ENCODE peak calls at places on chromosomes 6 and 20, in four cellular contexts. N is right cardiac atrium, O is hepatocyte, L is brain microvascular endothelial cell. A is an unnamed sample.

GRCh38 chr6:105886066-105886811 is 199.9 kb upstream of the PRDM1 start:
- DNase-seq in N (no peak), O (no peak), L (no peak), A (no peak)

GRCh38 chr6:15327271-15327670 is 81.4 kb downstream of the JARID2 start:
- DNase-seq in N (no peak), O (no peak), L (no peak), A (no peak)

GRCh38 chr20:36676701-36677421 is 30.9 kb upstream of the SLA2 start:
- DNase-seq in N (no peak), O (peak; percentile 95), L (no peak), A (no peak)

GRCh38 chr6:18976966-18977365 is 589.8 kb downstream of the RNF144B start:
- DNase-seq in N (no peak), O (no peak), L (no peak), A (no peak)

GRCh38 chr6:149586149-149586548 is 20.0 kb downstream of the GINM1 start:
- DNase-seq in N (no peak), O (no peak), L (no peak), A (no peak)

GRCh38 chr6:34657307-34657978 is 39.1 kb downstream of the ILRUN start:
- DNase-seq in N (no peak), O (peak; percentile 82), L (peak; percentile 73), A (peak; percentile 12)

GRCh38 chr6:94349227-94349626 is 929.9 kb upstream of the EPHA7 start:
- DNase-seq in N (no peak), O (no peak), L (no peak), A (no peak)

GRCh38 chr6:36599791-36600209 is 5.6 kb downstream of the SRSF3 start:
- DNase-seq in N (no peak), O (peak; percentile 40), L (peak; percentile 46), A (no peak)

GRCh38 chr6:10412948-10413849 is 1.7 kb downstream of the TFAP2A start:
- DNase-seq in N (no peak), O (peak; percentile 67), L (no peak), A (no peak)

GRCh38 chr20:8454137-8454712 is 322.2 kb downstream of the PLCB1 start:
- DNase-seq in N (no peak), O (peak; percentile 10), L (peak; percentile 97), A (peak; percentile 37)

GRCh38 chr6:998551-998950 is 305.6 kb upstream of the EXOC2 start:
- DNase-seq in N (no peak), O (no peak), L (no peak), A (no peak)

GRCh38 chr20:41533537-41534136 is 84.5 kb downstream of the CHD6 start:
- DNase-seq in N (no peak), O (no peak), L (no peak), A (no peak)

GRCh38 chr6:31490115-31490873 is 7.7 kb upstream of the MICB start:
- DNase-seq in N (no peak), O (no peak), L (no peak), A (no peak)

GRCh38 chr6:88908598-88909548 is 54.5 kb downstream of the RNGTT start:
- DNase-seq in N (peak; percentile 47), O (no peak), L (no peak), A (no peak)

GRCh38 chr6:31355540-31355988 is 1.4 kb downstream of the HLA-B start:
- DNase-seq in N (no peak), O (no peak), L (no peak), A (no peak)

GRCh38 chr20:57698191-57698866 is 11.5 kb downstream of the PMEPA1 start:
- DNase-seq in N (no peak), O (peak; percentile 84), L (peak; percentile 98), A (peak; percentile 99)
- H3K27ac ChIP-seq in N (no peak overlapping the region), O (peak overlapping the region; percentile 89), L (peak overlapping the region; percentile 91), A (peak overlapping the region; percentile 99)

GRCh38 chr6:139540276-139540675 is 165.8 kb upstream of the CITED2 start:
- DNase-seq in N (no peak), O (no peak), L (peak; percentile 48), A (no peak)
- H3K27ac ChIP-seq in N (no peak overlapping the region), O (peak overlapping the region; percentile 11), L (peak overlapping the region; percentile 92), A (no peak overlapping the region)

GRCh38 chr6:28589952-28590340 is 64.3 kb downstream of the GPX5 start:
- DNase-seq in N (no peak), O (peak; percentile 8), L (no peak), A (no peak)
- H3K27ac ChIP-seq in N (no peak overlapping the region), O (peak overlapping the region; percentile 35), L (peak overlapping the region; percentile 11), A (no peak overlapping the region)

GRCh38 chr20:20102163-20102562 is 49.8 kb downstream of the CFAP61 start:
- DNase-seq in N (no peak), O (no peak), L (no peak), A (no peak)

GRCh38 chr20:20102859-20103258 is 50.5 kb downstream of the CFAP61 start:
- DNase-seq in N (no peak), O (no peak), L (no peak), A (no peak)
- H3K27ac ChIP-seq in N (no peak overlapping the region), O (no peak overlapping the region), L (no peak overlapping the region), A (no peak overlapping the region)

GRCh38 chr6:41576667-41577066 is 30.5 kb downstream of the FOXP4 start:
- DNase-seq in N (no peak), O (no peak), L (no peak), A (no peak)

GRCh38 chr6:41577356-41577864 is 31.2 kb downstream of the FOXP4 start:
- DNase-seq in N (no peak), O (no peak), L (no peak), A (no peak)

GRCh38 chr6:41578714-41579610 is 32.8 kb downstream of the FOXP4 start:
- DNase-seq in N (no peak), O (no peak), L (no peak), A (no peak)

GRCh38 chr6:41575598-41575997 is 29.4 kb downstream of the FOXP4 start:
- DNase-seq in N (no peak), O (no peak), L (no peak), A (no peak)

DNA sequence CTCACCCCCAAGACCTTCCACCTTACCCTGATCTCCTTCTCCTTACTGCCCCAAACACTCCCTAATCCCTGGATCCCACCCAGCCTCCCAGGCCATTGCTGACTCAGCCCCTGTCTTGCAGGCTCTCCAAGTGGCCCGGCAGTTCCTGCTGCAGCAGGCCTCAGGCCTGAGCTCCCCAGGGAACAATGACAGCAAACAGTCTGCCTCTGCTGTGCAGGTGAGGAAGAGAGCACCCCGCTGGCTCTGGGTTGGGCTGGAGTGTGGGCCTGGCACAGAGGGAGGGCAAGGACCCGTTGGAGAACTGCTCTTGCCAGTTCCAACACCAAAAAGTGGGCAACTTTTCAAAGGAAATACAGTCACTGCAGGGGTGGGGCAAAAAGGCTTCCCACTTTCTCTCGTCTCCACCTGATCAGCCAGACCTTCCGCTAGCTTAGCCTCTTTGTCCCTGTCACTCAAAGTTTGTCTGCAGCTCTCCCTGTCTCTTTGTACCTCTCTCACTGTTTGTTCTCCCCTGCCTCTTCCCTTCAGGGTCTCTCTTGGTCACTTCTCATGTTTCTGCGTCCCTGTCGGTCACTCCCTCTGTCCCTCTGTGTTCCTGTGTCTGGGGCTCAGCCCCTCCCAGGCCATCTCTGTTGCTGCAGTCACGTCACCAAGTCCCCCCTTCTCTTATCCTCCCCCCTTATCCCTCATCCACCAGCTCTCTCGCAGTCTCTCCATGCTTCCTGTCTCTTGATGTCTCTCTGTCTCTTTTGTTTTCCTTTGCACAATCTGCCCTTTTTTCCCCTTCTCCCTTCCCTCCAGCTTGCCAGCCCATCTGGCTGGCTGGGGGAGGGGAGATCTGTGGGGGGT is 31.9 kb downstream of the FOXP4 start:
- DNase-seq in N (no peak), O (peak; percentile 71), L (no peak), A (no peak)
- H3K27ac ChIP-seq in N (no peak overlapping the region), O (peak overlapping the region; percentile 89), L (peak overlapping the region; percentile 49), A (no peak overlapping the region)

GRCh38 chr6:40722081-40722480 is 134.9 kb upstream of the LRFN2 start:
- DNase-seq in N (no peak), O (peak; percentile 43), L (peak; percentile 35), A (no peak)

GRCh38 chr6:40718401-40718800 is 131.2 kb upstream of the LRFN2 start:
- DNase-seq in N (no peak), O (no peak), L (no peak), A (no peak)

GRCh38 chr6:40721252-40721936 is 134.2 kb upstream of the LRFN2 start:
- DNase-seq in N (no peak), O (no peak), L (no peak), A (no peak)

GRCh38 chr6:40719671-40720374 is 132.7 kb upstream of the LRFN2 start:
- DNase-seq in N (no peak), O (peak; percentile 55), L (peak; percentile 35), A (no peak)

GRCh38 chr6:40720375-40720748 is 133.2 kb upstream of the LRFN2 start:
- DNase-seq in N (no peak), O (no peak), L (no peak), A (no peak)
- H3K27ac ChIP-seq in N (no peak overlapping the region), O (peak overlapping the region; percentile 92), L (no peak overlapping the region), A (no peak overlapping the region)

GRCh38 chr6:158085261-158086053 is 82.6 kb downstream of the SERAC1 start:
- DNase-seq in N (no peak), O (no peak), L (no peak), A (no peak)
- H3K27ac ChIP-seq in N (no peak overlapping the region), O (no peak overlapping the region), L (no peak overlapping the region), A (no peak overlapping the region)